ENCODE peak calls at places on chromosome 20, in nine cellular contexts. W is neural progenitor cell, T is IMR-90, V is GM12878, K is neuronal stem cell, N is fibroblast of lung, H is HCT116, I is colonic mucosa, O is mesenchymal stem cell. Q is an unnamed sample.

GRCh38 chr20:49540696-49541435 is 27.1 kb downstream of the PTGIS start:
- DNase-seq in W (peak; percentile 31), N (no peak), K (no peak), I (no peak), V (no peak), H (no peak), T (no peak), O (no peak), Q (no peak)

GRCh38 chr20:24983896-24984295 is 8.7 kb downstream of the APMAP start:
- DNase-seq in I (peak; percentile 7), H (no peak), W (no peak), T (no peak), K (no peak), O (no peak), N (no peak), V (no peak), Q (no peak)

GRCh38 chr20:20495719-20496474 is 128.0 kb downstream of the INSM1 start:
- DNase-seq in N (no peak), I (no peak), W (no peak), V (no peak), K (no peak), T (no peak), O (no peak), H (no peak), Q (no peak)

GRCh38 chr20:45368221-45368980 is 5.4 kb downstream of the SYS1 start:
- DNase-seq in V (peak; percentile 99), W (no peak), O (no peak), I (no peak), H (no peak), K (no peak), T (no peak), N (no peak), Q (no peak)

GRCh38 chr20:17503501-17504325 is 27.5 kb downstream of the BFSP1 start:
- DNase-seq in O (no peak), W (no peak), V (no peak), N (no peak), T (no peak), I (no peak), K (no peak), H (no peak), Q (no peak)

GRCh38 chr20:48957053-48957481 is 35.6 kb downstream of the ARFGEF2 start:
- DNase-seq in N (no peak), T (no peak), I (no peak), K (no peak), O (no peak), V (no peak), H (no peak), W (no peak), Q (no peak)

GRCh38 chr20:62595491-62595890 is 46.8 kb upstream of the SLCO4A1 start:
- DNase-seq in O (no peak), W (no peak), N (peak; percentile 67), K (no peak), H (peak; percentile 62), I (peak; percentile 61), T (peak; percentile 55), V (no peak), Q (peak; percentile 55)

GRCh38 chr20:2507875-2508630 is 662 bp downstream of the ZNF343 start:
- DNase-seq in N (no peak), V (no peak), K (no peak), H (no peak), W (no peak), T (peak; percentile 47), O (no peak), I (peak; percentile 44), Q (peak; percentile 50)

DNA sequence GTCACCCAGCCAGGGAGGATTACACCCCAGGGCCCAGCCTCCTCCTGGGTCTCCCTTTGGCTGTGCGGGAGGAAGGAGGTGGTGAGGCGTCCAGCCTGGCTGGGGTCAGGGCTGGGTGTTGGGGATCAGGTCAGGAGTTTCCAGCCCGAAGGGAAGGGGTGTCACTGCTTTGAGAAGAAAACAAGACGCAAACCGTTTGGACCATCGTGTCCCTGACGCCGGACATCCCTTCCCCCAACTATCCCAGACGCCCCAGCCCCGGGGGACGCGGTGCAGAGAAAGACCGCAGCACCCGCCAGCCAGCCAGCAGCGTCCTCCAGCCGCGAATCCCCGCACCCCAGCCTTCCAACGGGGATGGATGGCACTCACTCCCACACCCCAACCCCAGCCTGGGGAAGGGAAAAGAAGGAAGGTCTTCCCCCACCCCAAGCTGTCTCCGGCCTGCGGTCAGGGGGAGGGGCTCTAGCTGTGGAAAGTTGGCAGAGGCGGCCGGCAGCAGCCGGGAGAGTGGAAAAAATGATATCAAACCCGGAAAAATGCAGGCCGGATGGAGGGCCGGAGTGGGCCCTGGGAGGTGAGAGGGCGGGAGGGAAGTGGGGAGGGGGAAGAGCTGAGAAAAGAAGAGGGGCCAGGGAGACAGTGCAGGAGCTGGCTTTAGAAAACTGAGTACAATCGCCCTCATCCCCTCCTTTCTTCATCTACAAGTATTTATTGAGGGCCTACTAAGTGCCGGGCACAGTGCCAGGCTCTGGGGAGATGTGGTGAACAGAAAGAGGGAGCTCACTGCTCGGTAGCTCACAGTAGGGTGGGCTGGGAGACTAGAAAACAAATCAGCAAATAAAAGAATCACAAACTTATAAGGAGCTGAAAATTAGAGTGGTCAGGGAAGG is 10.6 kb downstream of the REM1 start:
- DNase-seq in W (no peak), K (no peak), H (no peak), T (peak; percentile 8), I (peak; percentile 58), V (no peak), O (peak; percentile 19), N (peak; percentile 75), Q (peak; percentile 60)
- H3K9ac ChIP-seq in W (no peak overlapping the region), K (no peak overlapping the region), H (no peak overlapping the region), T (no peak overlapping the region), I (peak overlapping the region; percentile 27), V (no peak overlapping the region), O (peak overlapping the region; percentile 82), N (no peak overlapping the region), Q (peak overlapping the region; percentile 60)

GRCh38 chr20:47481330-47482216 is 20.1 kb upstream of the NCOA3 start:
- DNase-seq in H (no peak), N (no peak), O (no peak), K (no peak), V (no peak), W (no peak), I (no peak), T (no peak), Q (no peak)
- H3K4me3 ChIP-seq in H (no peak overlapping the region), N (no peak overlapping the region), O (no peak overlapping the region), K (no peak overlapping the region), V (no peak overlapping the region), W (no peak overlapping the region), I (no peak overlapping the region), T (no peak overlapping the region), Q (no peak overlapping the region)

GRCh38 chr20:47318027-47318595 is 38.4 kb downstream of the ZMYND8 start:
- DNase-seq in K (no peak), N (peak; percentile 80), W (peak; percentile 24), H (no peak), T (peak; percentile 65), O (peak; percentile 83), I (peak; percentile 83), V (no peak), Q (peak; percentile 54)
- H3K4me1 ChIP-seq in K (peaks cover 37% of the 10 kb centered on the region), N (peaks cover 45% of the 10 kb centered on the region), W (peaks cover 64% of the 10 kb centered on the region), H (peaks cover 89% of the 10 kb centered on the region), T (peaks cover 45% of the 10 kb centered on the region), O (peaks cover 39% of the 10 kb centered on the region), I (peaks cover 44% of the 10 kb centered on the region), V (peaks cover 28% of the 10 kb centered on the region), Q (peaks cover 68% of the 10 kb centered on the region)

DNA sequence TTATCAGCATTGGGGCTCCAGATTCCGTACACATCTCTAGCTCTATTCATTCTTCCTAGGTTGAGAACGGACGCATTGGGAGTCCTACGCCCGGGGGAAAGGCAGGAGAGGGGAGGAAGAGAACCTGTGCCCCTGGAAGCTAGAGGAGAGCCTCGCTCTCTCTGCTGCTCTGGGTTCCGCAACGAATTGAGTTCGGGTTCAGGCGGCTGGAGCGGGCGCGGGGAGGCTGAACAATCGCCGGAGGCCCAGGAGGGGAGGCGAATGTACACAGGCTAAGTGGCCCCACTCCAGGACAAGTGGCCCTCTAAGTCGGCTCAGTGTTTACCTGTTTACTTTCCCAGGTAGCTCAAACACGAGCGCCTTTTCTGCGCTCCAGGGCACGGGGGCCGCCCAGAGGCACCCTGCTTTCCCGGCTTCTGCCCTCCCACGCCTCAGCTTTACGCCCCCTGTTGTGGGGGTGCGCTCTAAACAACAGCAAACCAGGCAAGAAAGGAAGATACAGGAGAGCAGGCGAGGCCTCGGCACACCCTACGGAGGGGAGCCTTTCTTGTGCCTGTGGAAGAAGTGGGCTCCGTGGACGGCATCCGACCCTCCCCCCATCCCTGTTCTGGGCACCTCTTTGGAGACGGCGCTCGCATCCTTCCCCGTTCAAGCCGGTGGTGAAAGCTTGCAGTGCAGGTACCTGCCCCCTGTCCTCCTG is 4.6 kb upstream of the NKX2-2 start:
- DNase-seq in T (no peak), H (no peak), W (peak; percentile 13), K (no peak), O (no peak), I (no peak), N (no peak), V (no peak), Q (no peak)
- H3K9ac ChIP-seq in T (no peak overlapping the region), H (no peak overlapping the region), W (no peak overlapping the region), K (peak overlapping the region; percentile 9), O (no peak overlapping the region), I (no peak overlapping the region), N (no peak overlapping the region), V (no peak overlapping the region), Q (no peak overlapping the region)

GRCh38 chr20:845226-845868 is 11.8 kb downstream of the FAM110A start:
- DNase-seq in V (no peak), O (no peak), K (no peak), I (no peak), H (no peak), T (no peak), N (no peak), W (peak; percentile 31), Q (no peak)

GRCh38 chr20:845967-846893 is 12.7 kb downstream of the FAM110A start:
- DNase-seq in N (no peak), O (no peak), W (no peak), V (no peak), I (no peak), T (no peak), H (no peak), K (no peak), Q (no peak)

GRCh38 chr20:844473-845225 is 11.1 kb downstream of the FAM110A start:
- DNase-seq in W (peak; percentile 98), T (peak; percentile 87), N (peak; percentile 90), V (peak; percentile 45), H (peak; percentile 56), O (peak; percentile 92), K (peak; percentile 88), I (peak; percentile 96), Q (peak; percentile 93)

GRCh38 chr20:848218-848617 is 14.7 kb downstream of the FAM110A start:
- DNase-seq in I (no peak), H (no peak), W (peak; percentile 43), N (no peak), T (no peak), V (no peak), K (no peak), O (no peak), Q (no peak)

DNA sequence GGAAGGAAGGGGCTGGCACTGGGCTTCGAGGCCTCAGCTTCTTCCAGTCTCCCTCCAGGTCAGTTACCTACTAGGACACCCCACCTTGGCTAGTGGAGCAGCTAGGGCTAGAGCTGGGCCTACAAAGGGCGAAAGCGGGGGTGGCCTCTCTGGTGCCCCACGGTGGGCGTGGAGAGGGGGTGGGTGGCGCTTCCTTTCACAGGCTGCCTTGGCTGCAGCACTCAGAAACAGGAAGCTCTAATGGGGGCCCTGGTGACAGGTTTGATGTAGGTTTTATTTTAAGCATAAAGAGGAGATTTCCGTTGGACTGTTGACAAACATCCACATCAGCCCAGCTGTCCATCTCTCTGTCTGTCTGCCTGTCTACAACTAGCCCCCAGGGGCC is 13.4 kb downstream of the FAM110A start:
- DNase-seq in K (no peak), W (no peak), V (no peak), T (no peak), I (peak; percentile 36), N (no peak), O (no peak), H (no peak), Q (no peak)
- H3K4me3 ChIP-seq in K (no peak overlapping the region), W (no peak overlapping the region), V (no peak overlapping the region), T (no peak overlapping the region), I (no peak overlapping the region), N (no peak overlapping the region), O (no peak overlapping the region), H (no peak overlapping the region), Q (no peak overlapping the region)

GRCh38 chr20:22773326-22773725 is 189.0 kb upstream of the FOXA2 start:
- DNase-seq in V (no peak), W (no peak), I (no peak), H (no peak), K (no peak), N (no peak), T (no peak), O (no peak), Q (no peak)
- H3K4me1 ChIP-seq in V (no peaks in the 10 kb centered on the region), W (peaks cover 6% of the 10 kb centered on the region), I (peaks cover 4% of the 10 kb centered on the region), H (no peaks in the 10 kb centered on the region), K (peaks cover 14% of the 10 kb centered on the region), N (no peaks in the 10 kb centered on the region), T (peaks cover 4% of the 10 kb centered on the region), O (peaks cover 14% of the 10 kb centered on the region), Q (peaks cover 26% of the 10 kb centered on the region)